ENCODE peak calls at places on chromosome 5, in four cellular contexts. O, F, L and I are unnamed samples.

GRCh38 chr5:148666353-148666752 is 12.0 kb upstream of the HTR4 start:
- DNase-seq in O (no peak), F (no peak), L (no peak), I (no peak)

GRCh38 chr5:367358-368130 is 46.0 kb downstream of the AHRR start:
- DNase-seq in O (peak; percentile 35), F (no peak), L (no peak), I (no peak)

GRCh38 chr5:116696356-116696755 is 121.7 kb upstream of the SEMA6A start:
- DNase-seq in O (no peak), F (no peak), L (no peak), I (no peak)

GRCh38 chr5:15683332-15683731 is 183.4 kb downstream of the FBXL7 start:
- DNase-seq in O (peak; percentile 76), F (no peak), L (peak; percentile 2), I (peak; percentile 12)

GRCh38 chr5:113034182-113034773 is 57.7 kb downstream of the DCP2 start:
- DNase-seq in O (no peak), F (no peak), L (no peak), I (no peak)

GRCh38 chr5:69519285-69519684 is 26.7 kb downstream of the OCLN start:
- DNase-seq in O (no peak), F (no peak), L (no peak), I (no peak)

GRCh38 chr5:170633235-170634041 is 129.6 kb downstream of the KCNIP1 start:
- DNase-seq in O (no peak), F (peak; percentile 76), L (peak; percentile 27), I (peak; percentile 77)

GRCh38 chr5:56282241-56282640 is 49.1 kb upstream of the ANKRD55 start:
- DNase-seq in O (no peak), F (no peak), L (no peak), I (no peak)

GRCh38 chr5:151151793-151152192 is 5.8 kb downstream of the ANXA6 start:
- DNase-seq in O (no peak), F (no peak), L (no peak), I (no peak)

GRCh38 chr5:73464016-73464745 is 15.6 kb upstream of the FOXD1 start:
- DNase-seq in O (no peak), F (no peak), L (no peak), I (no peak)

GRCh38 chr5:143986567-143987242 is 174.7 kb downstream of the HMHB1 start:
- DNase-seq in O (no peak), F (no peak), L (no peak), I (no peak)

GRCh38 chr5:116579139-116579538 is 4.5 kb upstream of the SEMA6A start:
- DNase-seq in O (no peak), F (no peak), L (peak; percentile 30), I (no peak)

GRCh38 chr5:175745212-175745611 is 87.3 kb downstream of the HRH2 start:
- DNase-seq in O (no peak), F (no peak), L (peak; percentile 50), I (peak; percentile 54)

GRCh38 chr5:111227226-111227782 is 3.1 kb downstream of the CAMK4 start:
- DNase-seq in O (no peak), F (no peak), L (no peak), I (no peak)

GRCh38 chr5:140039561-140039960 is 3.5 kb downstream of the NRG2 start:
- DNase-seq in O (no peak), F (no peak), L (no peak), I (no peak)

GRCh38 chr5:71862661-71863060 is 143.6 kb downstream of the CARTPT start:
- DNase-seq in O (no peak), F (no peak), L (no peak), I (no peak)

GRCh38 chr5:76787237-76787636 is 31.6 kb upstream of the F2RL1 start:
- DNase-seq in O (no peak), F (no peak), L (peak; percentile 69), I (peak; percentile 83)

DNA sequence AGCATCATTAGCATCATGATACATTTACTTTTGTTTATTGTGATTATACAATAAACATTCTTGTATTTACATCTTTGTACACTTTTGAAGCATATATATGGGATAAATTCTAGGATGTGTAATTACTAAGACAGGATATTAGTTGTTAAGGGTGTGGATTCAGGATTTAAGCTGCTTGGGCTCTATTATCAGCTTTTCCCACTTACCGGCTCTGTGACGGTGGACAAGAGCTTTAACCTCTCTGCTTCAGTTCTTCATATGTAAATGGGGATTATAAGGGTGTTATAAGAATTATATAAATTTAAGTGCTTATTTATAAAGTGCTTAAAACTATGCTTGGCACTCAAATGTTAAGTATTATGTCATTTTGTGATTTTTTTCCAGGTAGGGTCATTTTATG is 131.1 kb downstream of the FER start:
- DNase-seq in O (no peak), F (no peak), L (no peak), I (no peak)
- TF ChIP-seq MAFK in O (no peak), F (no peak), L (no peak), I (no peak)

DNA sequence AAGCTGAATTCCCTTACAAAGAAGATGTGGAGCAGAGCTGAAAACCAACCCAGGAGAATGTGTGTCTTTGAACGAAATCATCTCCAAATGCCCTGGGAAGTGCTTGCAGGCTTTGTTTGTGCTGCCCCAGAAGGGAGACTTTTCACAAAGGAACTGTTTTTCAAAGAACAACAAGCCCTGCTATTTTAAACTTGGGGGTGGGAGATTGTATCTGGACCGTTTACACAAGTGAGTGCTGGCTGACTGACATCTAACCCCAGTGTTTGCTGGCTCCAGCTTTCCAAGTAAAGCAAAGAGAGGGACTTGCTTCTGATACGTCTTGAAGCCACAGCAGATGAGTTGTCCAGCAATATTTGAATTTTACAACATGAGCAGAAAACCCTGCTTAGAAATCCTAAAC is 1.6 kb downstream of the ADAMTS12 start:
- DNase-seq in O (no peak), F (no peak), L (peak; percentile 4), I (no peak)
- TF ChIP-seq EP300 in O (no peak), F (no peak), L (no peak), I (no peak)

GRCh38 chr5:53406630-53407316 is 73.7 kb upstream of the FST start:
- DNase-seq in O (no peak), F (no peak), L (peak; percentile 5), I (no peak)
- TF ChIP-seq MAFK in O (no peak), F (no peak), L (no peak), I (no peak)

DNA sequence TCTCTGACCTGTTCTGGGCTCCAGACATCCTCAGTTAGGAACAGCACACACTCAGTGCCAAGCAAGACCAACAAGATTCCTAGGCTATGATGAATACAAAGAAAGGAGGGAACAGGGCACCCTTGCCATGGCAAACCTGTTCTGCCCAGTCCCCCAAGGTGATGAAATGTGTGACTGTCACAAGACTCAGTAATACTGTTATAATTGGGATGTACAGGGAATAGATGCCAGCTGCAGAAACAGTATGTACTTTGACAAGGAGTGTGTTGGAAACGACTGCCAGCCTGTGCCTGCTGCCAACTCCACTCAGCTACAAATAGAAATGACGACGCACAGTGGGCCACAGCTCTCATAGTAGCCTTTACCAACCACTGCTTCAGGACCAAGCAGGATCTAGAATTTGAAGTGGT is 453.0 kb downstream of the EFNA5 start:
- DNase-seq in O (no peak), F (no peak), L (no peak), I (no peak)
- TF ChIP-seq EP300 in O (no peak), F (no peak), L (no peak), I (no peak)

GRCh38 chr5:142979636-142980035 is 209.5 kb downstream of the ARHGAP26 start:
- DNase-seq in O (no peak), F (no peak), L (no peak), I (no peak)

GRCh38 chr5:142984016-142984415 is 213.8 kb downstream of the ARHGAP26 start:
- DNase-seq in O (no peak), F (no peak), L (no peak), I (no peak)

GRCh38 chr5:142982821-142983200 is 212.6 kb downstream of the ARHGAP26 start:
- DNase-seq in O (peak; percentile 60), F (peak; percentile 25), L (no peak), I (no peak)

GRCh38 chr5:142981886-142982820 is 212.0 kb downstream of the ARHGAP26 start:
- DNase-seq in O (no peak), F (no peak), L (peak; percentile 92), I (no peak)

GRCh38 chr5:142981475-142981874 is 211.3 kb downstream of the ARHGAP26 start:
- DNase-seq in O (no peak), F (no peak), L (no peak), I (no peak)
- TF ChIP-seq MAFK in O (no peak), F (no peak), L (no peak), I (no peak)

GRCh38 chr5:82151622-82152021 is 126.5 kb downstream of the RPS23 start:
- DNase-seq in O (no peak), F (no peak), L (no peak), I (no peak)

GRCh38 chr5:82150562-82150961 is 127.6 kb downstream of the RPS23 start:
- DNase-seq in O (no peak), F (no peak), L (no peak), I (no peak)

GRCh38 chr5:82151217-82151616 is 126.9 kb downstream of the RPS23 start:
- DNase-seq in O (no peak), F (no peak), L (no peak), I (no peak)

GRCh38 chr5:82149434-82149833 is 128.7 kb downstream of the RPS23 start:
- DNase-seq in O (no peak), F (no peak), L (no peak), I (no peak)

GRCh38 chr5:82147860-82148573 is 130.1 kb downstream of the RPS23 start:
- DNase-seq in O (no peak), F (no peak), L (no peak), I (no peak)
- TF ChIP-seq EP300 in O (no peak), F (no peak), L (no peak), I (no peak)

GRCh38 chr5:135332519-135333150 is 66.4 kb downstream of the MACROH2A1 start:
- DNase-seq in O (no peak), F (peak; percentile 75), L (peak; percentile 59), I (peak; percentile 68)
- TF ChIP-seq MAFK in O (no peak), F (no peak), L (no peak), I (no peak)

DNA sequence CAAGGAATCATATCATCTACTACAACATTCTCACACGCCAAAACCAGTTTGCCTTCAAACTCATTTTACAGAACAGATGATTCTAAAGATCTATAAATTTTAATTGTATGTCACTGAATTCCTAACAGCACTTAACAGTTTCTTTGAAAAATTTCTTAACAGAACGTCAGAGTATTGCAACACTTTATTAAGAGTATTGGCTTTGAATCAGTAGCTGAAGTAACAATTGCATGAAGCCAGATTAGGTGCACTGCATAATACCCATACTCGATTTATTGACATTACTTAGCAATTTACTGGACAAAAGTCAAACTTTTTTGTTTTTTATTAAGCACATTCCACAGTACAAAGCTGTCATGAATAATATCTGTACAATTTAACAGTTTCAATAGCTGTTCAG is 75.8 kb downstream of the SMIM23 start:
- DNase-seq in O (no peak), F (no peak), L (no peak), I (no peak)
- TF ChIP-seq EP300 in O (no peak), F (no peak), L (no peak), I (no peak)

DNA sequence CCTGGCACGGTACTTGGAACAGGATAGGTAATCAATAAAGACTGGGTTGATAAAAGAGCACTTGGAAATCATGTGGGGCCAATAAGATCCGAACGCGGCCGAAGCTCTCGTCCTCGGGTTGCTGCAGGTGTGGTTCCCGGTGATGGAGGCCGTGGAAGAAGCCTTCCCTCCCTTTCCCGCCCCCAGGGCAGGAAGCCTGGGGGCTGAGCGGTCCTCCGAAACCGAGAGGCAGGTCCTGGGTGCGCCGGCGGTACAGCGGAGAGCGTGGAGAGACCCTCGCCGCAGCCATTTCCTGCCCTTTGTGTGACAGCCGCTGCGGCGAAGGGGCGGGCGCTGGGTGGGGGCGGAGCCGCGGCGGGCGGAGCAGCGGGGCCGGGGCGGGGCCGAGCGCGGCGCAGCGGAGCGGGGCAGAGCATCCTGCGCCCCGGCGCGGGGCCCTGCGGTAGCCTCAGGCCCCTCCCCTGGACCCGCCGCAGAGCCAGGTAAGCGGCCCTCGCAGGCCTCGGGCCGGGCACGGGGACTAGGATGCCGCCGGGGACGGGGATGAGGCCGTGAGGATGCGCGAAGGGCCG is at the start of gene CYFIP2:
- DNase-seq in O (no peak), F (peak; percentile 81), L (no peak), I (peak; percentile 19)
- TF ChIP-seq MAFK in O (no peak), F (no peak), L (no peak), I (no peak)